ENCODE peak calls at places on chromosomes 5 and 9, in four cellular contexts. One of them, this sample, is unnamed.

GRCh38 chr9:118957585-118957984 is 411.6 kb downstream of the BRINP1 start:
- DNase-seq in transverse colon: no peak
- DNase-seq in stomach: no peak
- DNase-seq in suprapubic skin: no peak
- DNase-seq in this sample: no peak

GRCh38 chr9:20271723-20272122 is 350.6 kb downstream of the MLLT3 start:
- DNase-seq in suprapubic skin: no peak
- DNase-seq in stomach: no peak
- DNase-seq in transverse colon: no peak
- DNase-seq in this sample: no peak

GRCh38 chr5:14131855-14132503 is 11.2 kb upstream of the TRIO start:
- DNase-seq in stomach: no peak
- DNase-seq in transverse colon: no peak
- DNase-seq in suprapubic skin: no peak
- DNase-seq in this sample: no peak

GRCh38 chr5:150022163-150022540 is 21.6 kb downstream of the HMGXB3 start:
- DNase-seq in transverse colon: no peak
- DNase-seq in stomach: no peak
- DNase-seq in suprapubic skin: no peak
- DNase-seq in this sample: no peak

GRCh38 chr5:149153751-149154610 is 12.7 kb downstream of the ABLIM3 start:
- DNase-seq in stomach: no peak
- DNase-seq in suprapubic skin: peak
- DNase-seq in transverse colon: no peak
- DNase-seq in this sample: no peak

GRCh38 chr9:121261107-121261460 is 6.9 kb upstream of the GSN start:
- DNase-seq in transverse colon: no peak
- DNase-seq in stomach: no peak
- DNase-seq in suprapubic skin: no peak
- DNase-seq in this sample: peak

GRCh38 chr5:68279960-68280359 is 64.4 kb downstream of the PIK3R1 start:
- DNase-seq in transverse colon: no peak
- DNase-seq in suprapubic skin: no peak
- DNase-seq in stomach: no peak
- DNase-seq in this sample: no peak

GRCh38 chr9:93292288-93292615 is 108.3 kb downstream of the WNK2 start:
- DNase-seq in suprapubic skin: no peak
- DNase-seq in stomach: no peak
- DNase-seq in transverse colon: no peak
- DNase-seq in this sample: no peak

GRCh38 chr5:132386644-132387286 is 17.3 kb downstream of the SLC22A5 start:
- DNase-seq in stomach: peak
- DNase-seq in suprapubic skin: peak
- DNase-seq in transverse colon: peak
- DNase-seq in this sample: peak

GRCh38 chr9:137703842-137704508 is 85.2 kb downstream of the EHMT1 start:
- DNase-seq in transverse colon: no peak
- DNase-seq in suprapubic skin: no peak
- DNase-seq in stomach: no peak
- DNase-seq in this sample: no peak

GRCh38 chr5:83220331-83220730 is 143.0 kb downstream of the XRCC4 start:
- DNase-seq in suprapubic skin: no peak
- DNase-seq in stomach: no peak
- DNase-seq in transverse colon: no peak
- DNase-seq in this sample: no peak

GRCh38 chr5:96037128-96037527 is 75.5 kb upstream of the ELL2 start:
- DNase-seq in suprapubic skin: no peak
- DNase-seq in transverse colon: no peak
- DNase-seq in stomach: no peak
- DNase-seq in this sample: no peak

GRCh38 chr9:88776717-88777497 is 214.4 kb upstream of the S1PR3 start:
- DNase-seq in stomach: no peak
- DNase-seq in suprapubic skin: no peak
- DNase-seq in transverse colon: no peak
- DNase-seq in this sample: no peak

GRCh38 chr5:122500245-122501086 is 188.4 kb downstream of the SNCAIP start:
- DNase-seq in suprapubic skin: no peak
- DNase-seq in transverse colon: no peak
- DNase-seq in stomach: no peak
- DNase-seq in this sample: peak

GRCh38 chr5:103010120-103010666 is 109.7 kb downstream of the GIN1 start:
- DNase-seq in suprapubic skin: no peak
- DNase-seq in stomach: no peak
- DNase-seq in transverse colon: no peak
- DNase-seq in this sample: no peak

GRCh38 chr9:17148324-17148723 is 13.5 kb downstream of the CNTLN start:
- DNase-seq in stomach: no peak
- DNase-seq in transverse colon: no peak
- DNase-seq in suprapubic skin: no peak
- DNase-seq in this sample: no peak

GRCh38 chr5:144166696-144167095 is 3.8 kb downstream of the YIPF5 start:
- DNase-seq in suprapubic skin: no peak
- DNase-seq in stomach: no peak
- DNase-seq in transverse colon: no peak
- DNase-seq in this sample: no peak

GRCh38 chr5:104840284-104840683 is 1277.7 kb upstream of the NUDT12 start:
- DNase-seq in transverse colon: no peak
- DNase-seq in stomach: no peak
- DNase-seq in suprapubic skin: no peak
- DNase-seq in this sample: no peak

GRCh38 chr5:65320250-65320649 is 161.5 kb downstream of the ADAMTS6 start:
- DNase-seq in transverse colon: no peak
- DNase-seq in suprapubic skin: no peak
- DNase-seq in stomach: no peak
- DNase-seq in this sample: no peak

GRCh38 chr5:123511290-123511647 is 708 bp upstream of the CSNK1G3 start:
- DNase-seq in suprapubic skin: no peak
- DNase-seq in transverse colon: no peak
- DNase-seq in stomach: no peak
- DNase-seq in this sample: no peak

GRCh38 chr9:92001244-92001643 is 51.2 kb upstream of the ROR2 start:
- DNase-seq in stomach: no peak
- DNase-seq in transverse colon: no peak
- DNase-seq in suprapubic skin: no peak
- DNase-seq in this sample: no peak

GRCh38 chr9:228929-229695 is 14.4 kb downstream of the DOCK8 start:
- DNase-seq in suprapubic skin: no peak
- DNase-seq in transverse colon: no peak
- DNase-seq in stomach: no peak
- DNase-seq in this sample: no peak

GRCh38 chr9:134327671-134328231 is 1.5 kb downstream of the RXRA start:
- DNase-seq in suprapubic skin: no peak
- DNase-seq in transverse colon: no peak
- DNase-seq in stomach: no peak
- DNase-seq in this sample: no peak

GRCh38 chr5:45793638-45794532 is 97.7 kb upstream of the HCN1 start:
- DNase-seq in stomach: no peak
- DNase-seq in suprapubic skin: no peak
- DNase-seq in transverse colon: no peak
- DNase-seq in this sample: no peak

GRCh38 chr5:170569101-170569500 is 65.3 kb downstream of the KCNIP1 start:
- DNase-seq in transverse colon: no peak
- DNase-seq in stomach: no peak
- DNase-seq in suprapubic skin: no peak
- DNase-seq in this sample: no peak

GRCh38 chr9:121884057-121884512 is 209.0 kb downstream of the TTLL11 start:
- DNase-seq in stomach: no peak
- DNase-seq in suprapubic skin: no peak
- DNase-seq in transverse colon: no peak
- DNase-seq in this sample: no peak

GRCh38 chr5:117652001-117652639 is 1077.5 kb upstream of the SEMA6A start:
- DNase-seq in stomach: no peak
- DNase-seq in transverse colon: no peak
- DNase-seq in suprapubic skin: no peak
- DNase-seq in this sample: no peak

GRCh38 chr9:3732077-3733038 is 206.6 kb upstream of the RFX3 start:
- DNase-seq in transverse colon: peak
- DNase-seq in stomach: no peak
- DNase-seq in suprapubic skin: no peak
- DNase-seq in this sample: no peak

GRCh38 chr5:108361239-108361638 is 20.7 kb downstream of the FBXL17 start:
- DNase-seq in stomach: no peak
- DNase-seq in transverse colon: no peak
- DNase-seq in suprapubic skin: no peak
- DNase-seq in this sample: no peak

GRCh38 chr5:78295035-78295961 is 800 bp upstream of the AP3B1 start:
- DNase-seq in suprapubic skin: peak
- DNase-seq in transverse colon: peak
- DNase-seq in stomach: peak
- DNase-seq in this sample: peak

DNA sequence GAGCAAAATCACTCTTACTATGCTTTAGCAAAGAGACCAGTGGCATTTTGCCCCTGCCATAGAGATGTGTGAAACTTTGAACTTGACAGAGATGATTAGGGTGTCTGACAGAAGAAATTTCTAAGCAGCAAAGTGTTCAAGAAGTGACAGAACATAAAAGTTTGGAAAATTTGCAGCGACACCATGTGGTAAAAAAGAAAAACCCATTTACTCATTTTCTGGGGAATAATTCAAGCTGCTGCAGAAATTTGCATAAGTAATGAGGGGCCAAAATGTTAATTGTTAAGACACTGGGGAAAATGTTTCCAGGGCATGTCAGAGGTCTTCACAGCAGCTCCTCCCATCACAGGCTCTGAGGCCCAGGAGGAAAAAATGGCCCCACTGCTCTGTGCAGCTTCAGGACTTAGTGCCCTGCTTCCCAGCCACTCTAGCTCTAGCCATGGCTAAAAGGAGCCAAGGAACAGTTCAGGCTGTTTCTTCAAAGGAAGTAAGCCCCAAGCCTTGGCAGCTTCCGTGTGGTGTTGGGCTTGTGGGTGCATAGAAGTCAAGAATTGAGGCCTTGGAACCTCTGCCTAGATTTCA is 6.1 kb upstream of the AP3B1 start:
- DNase-seq in stomach: no peak
- DNase-seq in transverse colon: no peak
- DNase-seq in suprapubic skin: no peak
- DNase-seq in this sample: no peak
- H3K4me3 ChIP-seq in stomach: no peak
- H3K4me3 ChIP-seq in transverse colon: no peak
- H3K4me3 ChIP-seq in suprapubic skin: no peak
- H3K4me3 ChIP-seq in this sample: no peak

GRCh38 chr9:21580636-21581353 is 98.7 kb upstream of the IFNE start:
- DNase-seq in transverse colon: no peak
- DNase-seq in suprapubic skin: no peak
- DNase-seq in stomach: peak
- DNase-seq in this sample: no peak

GRCh38 chr9:21574261-21574660 is 92.1 kb upstream of the IFNE start:
- DNase-seq in stomach: no peak
- DNase-seq in suprapubic skin: no peak
- DNase-seq in transverse colon: no peak
- DNase-seq in this sample: no peak

GRCh38 chr9:21579209-21579608 is 97.1 kb upstream of the IFNE start:
- DNase-seq in transverse colon: no peak
- DNase-seq in suprapubic skin: no peak
- DNase-seq in stomach: no peak
- DNase-seq in this sample: no peak

GRCh38 chr9:21579743-21580142 is 97.6 kb upstream of the IFNE start:
- DNase-seq in stomach: no peak
- DNase-seq in transverse colon: no peak
- DNase-seq in suprapubic skin: no peak
- DNase-seq in this sample: no peak

DNA sequence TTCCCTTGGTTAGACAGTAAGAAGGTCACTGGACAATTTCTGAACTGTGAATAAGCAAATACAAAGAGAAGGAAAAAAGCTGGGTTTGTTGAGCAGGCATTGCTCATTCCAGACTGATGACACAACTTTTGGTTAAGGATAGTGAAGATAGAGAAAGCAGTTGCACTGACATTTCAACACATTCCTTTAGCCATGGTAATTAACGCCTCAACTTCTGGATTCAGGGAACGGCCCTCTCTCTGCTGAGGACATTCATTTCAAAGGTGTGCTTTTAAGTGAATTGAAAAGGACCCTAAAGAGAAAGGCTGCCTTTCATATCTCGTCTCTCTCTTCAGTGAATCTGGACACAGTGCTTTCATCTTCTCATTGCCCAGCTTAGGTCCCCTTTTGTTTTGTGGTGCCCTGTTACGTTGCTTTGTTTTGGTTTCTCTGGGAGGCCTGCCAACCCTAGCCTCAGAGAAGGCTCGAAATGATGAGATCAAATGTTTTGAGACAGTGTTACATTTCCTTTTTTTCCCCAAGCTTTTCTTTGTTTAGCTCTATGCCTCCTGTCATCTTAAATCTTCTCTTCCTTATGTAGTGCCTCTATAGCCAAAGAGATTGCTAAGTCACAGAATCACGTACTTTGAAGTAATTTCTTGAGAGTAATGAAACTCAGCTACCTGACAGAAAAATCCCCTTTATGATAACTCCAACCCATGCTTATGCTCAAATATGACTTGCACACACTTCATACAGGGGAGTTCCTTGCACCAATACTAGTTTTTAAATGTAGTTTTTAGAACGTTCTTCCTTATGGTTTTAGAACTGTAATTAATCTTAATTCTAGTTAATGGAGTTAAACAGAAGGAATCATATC is 94.4 kb upstream of the IFNE start:
- DNase-seq in transverse colon: no peak
- DNase-seq in suprapubic skin: no peak
- DNase-seq in stomach: no peak
- DNase-seq in this sample: no peak
- TF ChIP-seq EP300 in transverse colon: no peak
- TF ChIP-seq EP300 in suprapubic skin: no peak
- TF ChIP-seq EP300 in stomach: no peak
- TF ChIP-seq EP300 in this sample: no peak

DNA sequence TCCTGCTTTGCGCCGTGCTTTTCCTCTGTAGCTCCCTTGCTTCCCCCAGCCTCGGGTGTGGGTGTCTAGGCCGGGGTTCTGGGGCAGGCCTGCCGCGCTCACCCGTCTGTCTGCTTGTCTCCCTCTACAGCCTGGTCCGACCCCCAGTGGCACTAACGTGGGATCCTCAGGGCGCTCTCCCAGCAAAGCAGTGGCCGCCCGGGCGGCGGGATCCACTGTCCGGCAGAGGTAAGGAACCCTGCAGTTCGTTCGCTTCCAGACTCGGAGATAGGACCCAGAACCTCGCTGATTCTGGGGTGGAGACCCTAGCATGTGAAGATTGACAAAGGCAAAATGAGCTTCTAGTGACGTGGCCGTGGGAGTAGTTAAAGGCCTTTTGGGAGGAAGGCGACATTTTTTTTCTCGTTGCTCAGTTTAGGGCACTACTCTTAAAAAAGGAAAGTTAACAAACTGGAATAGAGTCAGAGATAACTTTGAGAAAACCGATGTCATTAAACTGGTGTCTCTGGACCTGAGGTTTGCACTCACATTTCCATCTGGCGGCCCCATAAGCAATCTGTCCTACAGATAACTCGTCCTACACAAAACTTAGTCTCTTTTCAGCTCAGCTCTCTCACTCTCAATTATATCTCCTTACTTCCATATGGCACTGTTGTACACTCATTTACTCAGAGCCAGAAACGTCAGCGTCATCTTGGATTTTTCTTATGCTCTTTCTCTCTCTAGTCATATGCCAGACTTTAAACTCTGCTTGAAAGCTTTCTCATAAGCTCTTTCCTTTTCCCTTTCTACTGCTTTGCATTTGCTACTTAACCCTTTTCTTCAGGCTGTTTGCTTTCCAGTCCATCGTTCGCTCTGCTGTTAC is 566 bp downstream of the SEC61B start:
- DNase-seq in stomach: no peak
- DNase-seq in transverse colon: no peak
- DNase-seq in suprapubic skin: no peak
- DNase-seq in this sample: no peak
- TF ChIP-seq POLR2A in stomach: no peak
- TF ChIP-seq POLR2A in transverse colon: no peak
- TF ChIP-seq POLR2A in suprapubic skin: no peak
- TF ChIP-seq POLR2A in this sample: no peak

GRCh38 chr5:151076616-151077015 is 4.2 kb downstream of the TNIP1 start:
- DNase-seq in transverse colon: no peak
- DNase-seq in stomach: no peak
- DNase-seq in suprapubic skin: no peak
- DNase-seq in this sample: no peak
- H3K4me3 ChIP-seq in transverse colon: no peak
- H3K4me3 ChIP-seq in stomach: no peak
- H3K4me3 ChIP-seq in suprapubic skin: no peak
- H3K4me3 ChIP-seq in this sample: no peak